ENCODE peak calls at places on chromosomes 7 and 10, in ten cellular contexts. One of them, this sample, is unnamed.

GRCh38 chr10:94251098-94251497 is 111.6 kb downstream of the NOC3L start:
- ATAC-seq in Panc1: no peak
- ATAC-seq in upper lobe of left lung: no peak
- ATAC-seq in right lobe of liver: no peak
- ATAC-seq in A549: no peak
- ATAC-seq in gastrocnemius medialis: no peak
- ATAC-seq in body of pancreas: no peak
- ATAC-seq in heart left ventricle: no peak
- ATAC-seq in left lung: no peak
- ATAC-seq in heart right ventricle: no peak
- ATAC-seq in this sample: no peak

GRCh38 chr7:116148108-116148507 is 62.2 kb upstream of the TES start:
- ATAC-seq in Panc1: no peak
- ATAC-seq in upper lobe of left lung: no peak
- ATAC-seq in right lobe of liver: no peak
- ATAC-seq in A549: no peak
- ATAC-seq in gastrocnemius medialis: no peak
- ATAC-seq in body of pancreas: no peak
- ATAC-seq in heart left ventricle: no peak
- ATAC-seq in left lung: no peak
- ATAC-seq in heart right ventricle: no peak
- ATAC-seq in this sample: no peak

GRCh38 chr7:50226669-50227068 is 77.8 kb upstream of the IKZF1 start:
- ATAC-seq in Panc1: no peak
- ATAC-seq in upper lobe of left lung: no peak
- ATAC-seq in right lobe of liver: no peak
- ATAC-seq in A549: no peak
- ATAC-seq in gastrocnemius medialis: no peak
- ATAC-seq in body of pancreas: no peak
- ATAC-seq in heart left ventricle: no peak
- ATAC-seq in left lung: no peak
- ATAC-seq in heart right ventricle: no peak
- ATAC-seq in this sample: no peak

GRCh38 chr10:62333135-62333889 is 40.9 kb upstream of the ZNF365 start:
- ATAC-seq in Panc1: no peak
- ATAC-seq in upper lobe of left lung: no peak
- ATAC-seq in right lobe of liver: no peak
- ATAC-seq in A549: no peak
- ATAC-seq in gastrocnemius medialis: no peak
- ATAC-seq in body of pancreas: no peak
- ATAC-seq in heart left ventricle: no peak
- ATAC-seq in left lung: no peak
- ATAC-seq in heart right ventricle: no peak
- ATAC-seq in this sample: no peak

GRCh38 chr7:14892961-14893360 is 9.6 kb downstream of the DGKB start:
- ATAC-seq in Panc1: no peak
- ATAC-seq in upper lobe of left lung: no peak
- ATAC-seq in right lobe of liver: no peak
- ATAC-seq in A549: no peak
- ATAC-seq in gastrocnemius medialis: no peak
- ATAC-seq in body of pancreas: no peak
- ATAC-seq in heart left ventricle: no peak
- ATAC-seq in left lung: no peak
- ATAC-seq in heart right ventricle: no peak
- ATAC-seq in this sample: no peak

GRCh38 chr10:128854965-128855364 is 612.1 kb upstream of the MGMT start:
- ATAC-seq in Panc1: no peak
- ATAC-seq in upper lobe of left lung: peak; percentile 78
- ATAC-seq in right lobe of liver: peak; percentile 51
- ATAC-seq in A549: no peak
- ATAC-seq in gastrocnemius medialis: peak; percentile 88
- ATAC-seq in body of pancreas: peak; percentile 82
- ATAC-seq in heart left ventricle: peak; percentile 97
- ATAC-seq in left lung: peak; percentile 96
- ATAC-seq in heart right ventricle: peak; percentile 91
- ATAC-seq in this sample: peak; percentile 85

GRCh38 chr10:114121031-114121430 is 53.0 kb downstream of the CCDC186 start:
- ATAC-seq in Panc1: no peak
- ATAC-seq in upper lobe of left lung: no peak
- ATAC-seq in right lobe of liver: no peak
- ATAC-seq in A549: no peak
- ATAC-seq in gastrocnemius medialis: no peak
- ATAC-seq in body of pancreas: no peak
- ATAC-seq in heart left ventricle: no peak
- ATAC-seq in left lung: no peak
- ATAC-seq in heart right ventricle: no peak
- ATAC-seq in this sample: no peak

GRCh38 chr7:8035647-8036518 is 67.3 kb downstream of the GLCCI1 start:
- ATAC-seq in Panc1: peak; percentile 94
- ATAC-seq in upper lobe of left lung: peak; percentile 76
- ATAC-seq in right lobe of liver: peak; percentile 95
- ATAC-seq in A549: peak; percentile 87
- ATAC-seq in gastrocnemius medialis: peak; percentile 23
- ATAC-seq in body of pancreas: peak; percentile 63
- ATAC-seq in heart left ventricle: peak; percentile 76
- ATAC-seq in left lung: peak; percentile 88
- ATAC-seq in heart right ventricle: no peak
- ATAC-seq in this sample: no peak

GRCh38 chr10:70742537-70743429 is 42.4 kb downstream of the TBATA start:
- ATAC-seq in Panc1: no peak
- ATAC-seq in upper lobe of left lung: peak; percentile 13
- ATAC-seq in right lobe of liver: peak; percentile 41
- ATAC-seq in A549: no peak
- ATAC-seq in gastrocnemius medialis: peak; percentile 39
- ATAC-seq in body of pancreas: no peak
- ATAC-seq in heart left ventricle: peak; percentile 38
- ATAC-seq in left lung: peak; percentile 69
- ATAC-seq in heart right ventricle: peak; percentile 80
- ATAC-seq in this sample: peak; percentile 25
- H3K4me3 ChIP-seq in Panc1: no peak overlapping the region
- H3K4me3 ChIP-seq in upper lobe of left lung: no peak overlapping the region
- H3K4me3 ChIP-seq in right lobe of liver: no peak overlapping the region
- H3K4me3 ChIP-seq in A549: no peak overlapping the region
- H3K4me3 ChIP-seq in gastrocnemius medialis: no peak overlapping the region
- H3K4me3 ChIP-seq in body of pancreas: no peak overlapping the region
- H3K4me3 ChIP-seq in heart left ventricle: no peak overlapping the region
- H3K4me3 ChIP-seq in left lung: no peak overlapping the region
- H3K4me3 ChIP-seq in heart right ventricle: no peak overlapping the region
- H3K4me3 ChIP-seq in this sample: no peak overlapping the region

DNA sequence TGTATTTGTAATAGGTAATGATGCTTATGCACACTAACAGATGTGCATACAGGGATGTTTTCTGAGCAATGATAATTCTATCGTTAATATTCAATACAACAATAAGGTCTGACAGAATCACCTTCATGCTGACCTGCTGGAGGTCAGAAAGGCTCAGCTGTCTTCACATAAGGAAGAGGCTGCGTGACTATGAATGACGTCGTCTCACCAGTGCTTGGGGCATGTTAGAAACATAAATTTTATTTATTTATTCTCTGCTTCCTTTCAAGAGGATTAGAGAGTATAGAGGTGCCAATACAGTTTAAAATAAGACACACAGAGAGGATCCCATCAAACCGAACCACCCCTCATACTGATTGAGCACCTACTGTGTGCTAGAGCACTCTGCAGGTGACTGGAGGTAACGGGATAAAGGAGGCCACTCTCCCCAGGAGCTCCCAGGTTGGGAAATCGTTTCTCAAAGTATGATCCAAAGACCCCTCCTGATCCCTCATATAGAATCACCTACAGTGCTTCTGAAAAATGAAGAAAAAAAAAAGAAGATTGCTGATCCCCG is 265.6 kb upstream of the NPVF start:
- ATAC-seq in Panc1: no peak
- ATAC-seq in upper lobe of left lung: no peak
- ATAC-seq in right lobe of liver: no peak
- ATAC-seq in A549: no peak
- ATAC-seq in gastrocnemius medialis: no peak
- ATAC-seq in body of pancreas: no peak
- ATAC-seq in heart left ventricle: no peak
- ATAC-seq in left lung: no peak
- ATAC-seq in heart right ventricle: no peak
- ATAC-seq in this sample: no peak
- TF ChIP-seq CTCF in Panc1: no peak
- TF ChIP-seq CTCF in upper lobe of left lung: no peak
- TF ChIP-seq CTCF in right lobe of liver: no peak
- TF ChIP-seq CTCF in A549: no peak
- TF ChIP-seq CTCF in gastrocnemius medialis: no peak
- TF ChIP-seq CTCF in body of pancreas: no peak
- TF ChIP-seq CTCF in heart left ventricle: no peak
- TF ChIP-seq CTCF in left lung: no peak
- TF ChIP-seq CTCF in heart right ventricle: no peak
- TF ChIP-seq CTCF in this sample: no peak

GRCh38 chr7:30411897-30412296 is 66.7 kb downstream of the NOD1 start:
- ATAC-seq in Panc1: no peak
- ATAC-seq in upper lobe of left lung: no peak
- ATAC-seq in right lobe of liver: no peak
- ATAC-seq in A549: no peak
- ATAC-seq in gastrocnemius medialis: no peak
- ATAC-seq in body of pancreas: no peak
- ATAC-seq in heart left ventricle: no peak
- ATAC-seq in left lung: no peak
- ATAC-seq in heart right ventricle: no peak
- ATAC-seq in this sample: no peak
- H3K27ac ChIP-seq in Panc1: no peak overlapping the region
- H3K27ac ChIP-seq in upper lobe of left lung: no peak overlapping the region
- H3K27ac ChIP-seq in right lobe of liver: no peak overlapping the region
- H3K27ac ChIP-seq in A549: no peak overlapping the region
- H3K27ac ChIP-seq in gastrocnemius medialis: no peak overlapping the region
- H3K27ac ChIP-seq in body of pancreas: no peak overlapping the region
- H3K27ac ChIP-seq in heart left ventricle: no peak overlapping the region
- H3K27ac ChIP-seq in left lung: no peak overlapping the region
- H3K27ac ChIP-seq in heart right ventricle: no peak overlapping the region
- H3K27ac ChIP-seq in this sample: no peak overlapping the region

DNA sequence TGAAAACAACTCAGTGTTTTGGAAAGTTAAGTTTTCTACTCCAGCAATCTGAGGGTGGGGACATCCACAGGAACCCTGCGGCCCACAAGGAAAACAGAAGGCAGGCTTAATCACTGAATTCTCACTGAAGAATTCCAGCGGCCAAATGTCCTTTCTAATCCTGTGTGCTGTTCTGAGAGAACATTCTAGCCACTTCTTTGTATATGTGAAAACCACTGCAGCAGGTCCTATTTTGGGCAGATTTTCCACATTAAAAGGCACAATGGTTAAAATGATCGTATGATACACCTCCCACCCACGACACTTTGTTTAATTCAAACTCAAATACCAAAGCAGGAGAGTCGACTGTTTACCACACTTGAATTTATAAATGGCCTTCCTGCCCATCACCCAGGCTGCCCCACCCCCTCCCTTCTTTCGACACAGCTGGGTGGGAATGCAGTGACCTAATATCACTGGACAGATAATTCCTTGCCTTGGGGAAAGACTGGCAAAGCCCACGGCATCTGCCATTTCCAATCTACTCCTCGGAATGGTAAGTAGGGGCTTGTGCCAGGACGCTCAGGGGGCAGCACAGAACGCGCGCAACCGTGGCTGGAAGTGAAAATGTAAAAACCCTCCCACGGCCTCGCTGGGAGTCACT is 67.0 kb downstream of the CTBP2 start:
- ATAC-seq in Panc1: no peak
- ATAC-seq in upper lobe of left lung: no peak
- ATAC-seq in right lobe of liver: no peak
- ATAC-seq in A549: peak; percentile 18
- ATAC-seq in gastrocnemius medialis: peak; percentile 83
- ATAC-seq in body of pancreas: peak; percentile 31
- ATAC-seq in heart left ventricle: peak; percentile 75
- ATAC-seq in left lung: peak; percentile 56
- ATAC-seq in heart right ventricle: peak; percentile 56
- ATAC-seq in this sample: peak; percentile 88
- H3K4me3 ChIP-seq in Panc1: no peak overlapping the region
- H3K4me3 ChIP-seq in upper lobe of left lung: no peak overlapping the region
- H3K4me3 ChIP-seq in right lobe of liver: no peak overlapping the region
- H3K4me3 ChIP-seq in A549: no peak overlapping the region
- H3K4me3 ChIP-seq in gastrocnemius medialis: peak overlapping the region; percentile 28
- H3K4me3 ChIP-seq in body of pancreas: no peak overlapping the region
- H3K4me3 ChIP-seq in heart left ventricle: peak overlapping the region; percentile 11
- H3K4me3 ChIP-seq in left lung: no peak overlapping the region
- H3K4me3 ChIP-seq in heart right ventricle: peak overlapping the region; percentile 18
- H3K4me3 ChIP-seq in this sample: no peak overlapping the region

GRCh38 chr7:42886129-42886528 is 25.7 kb downstream of the C7orf25 start:
- ATAC-seq in Panc1: no peak
- ATAC-seq in upper lobe of left lung: no peak
- ATAC-seq in right lobe of liver: no peak
- ATAC-seq in A549: no peak
- ATAC-seq in gastrocnemius medialis: no peak
- ATAC-seq in body of pancreas: no peak
- ATAC-seq in heart left ventricle: no peak
- ATAC-seq in left lung: no peak
- ATAC-seq in heart right ventricle: no peak
- ATAC-seq in this sample: no peak
- TF ChIP-seq CTCF in Panc1: peak; percentile 64
- TF ChIP-seq CTCF in upper lobe of left lung: peak; percentile 25
- TF ChIP-seq CTCF in right lobe of liver: peak; percentile 41
- TF ChIP-seq CTCF in A549: peak; percentile 46
- TF ChIP-seq CTCF in gastrocnemius medialis: no peak
- TF ChIP-seq CTCF in body of pancreas: no peak
- TF ChIP-seq CTCF in heart left ventricle: peak; percentile 23
- TF ChIP-seq CTCF in left lung: peak; percentile 28
- TF ChIP-seq CTCF in heart right ventricle: no peak
- TF ChIP-seq CTCF in this sample: peak; percentile 11

This sample was measured in gastroesophageal sphincter.